ENCODE peak calls at places on chromosomes 4 and X, in ten cellular contexts. One of them, this sample, is unnamed.

GRCh38 chr4:137735561-137736104 is 203.3 kb upstream of the PCDH18 start:
- DNase-seq in right atrium auricular region: no peak
- DNase-seq in CD4-positive, alpha-beta memory T cell: no peak
- DNase-seq in mammary epithelial cell: no peak
- DNase-seq in heart left ventricle: no peak
- DNase-seq in RWPE1: no peak
- DNase-seq in brain microvascular endothelial cell: no peak
- DNase-seq in adrenal gland: no peak
- DNase-seq in Peyer's patch: no peak
- DNase-seq in CD4-positive, alpha-beta T cell: no peak
- DNase-seq in this sample: no peak

GRCh38 chr4:142558851-142559250 is 287.2 kb downstream of the INPP4B start:
- DNase-seq in brain microvascular endothelial cell: peak; percentile 6
- DNase-seq in CD4-positive, alpha-beta T cell: no peak
- DNase-seq in CD4-positive, alpha-beta memory T cell: no peak
- DNase-seq in RWPE1: no peak
- DNase-seq in heart left ventricle: no peak
- DNase-seq in mammary epithelial cell: no peak
- DNase-seq in Peyer's patch: no peak
- DNase-seq in right atrium auricular region: no peak
- DNase-seq in adrenal gland: no peak
- DNase-seq in this sample: no peak

GRCh38 chr4:116343809-116344208 is 741.6 kb downstream of the TRAM1L1 start:
- DNase-seq in right atrium auricular region: no peak
- DNase-seq in adrenal gland: no peak
- DNase-seq in Peyer's patch: no peak
- DNase-seq in CD4-positive, alpha-beta T cell: no peak
- DNase-seq in CD4-positive, alpha-beta memory T cell: no peak
- DNase-seq in mammary epithelial cell: no peak
- DNase-seq in heart left ventricle: no peak
- DNase-seq in RWPE1: no peak
- DNase-seq in brain microvascular endothelial cell: no peak
- DNase-seq in this sample: no peak

GRCh38 chr4:80233390-80233789 is 33.1 kb upstream of the FGF5 start:
- DNase-seq in mammary epithelial cell: no peak
- DNase-seq in CD4-positive, alpha-beta memory T cell: no peak
- DNase-seq in RWPE1: no peak
- DNase-seq in right atrium auricular region: no peak
- DNase-seq in Peyer's patch: no peak
- DNase-seq in brain microvascular endothelial cell: no peak
- DNase-seq in CD4-positive, alpha-beta T cell: no peak
- DNase-seq in adrenal gland: no peak
- DNase-seq in heart left ventricle: no peak
- DNase-seq in this sample: no peak

GRCh38 chrX:102345916-102346315 is 93.9 kb downstream of the NXF2B start:
- DNase-seq in CD4-positive, alpha-beta memory T cell: peak; percentile 51
- DNase-seq in adrenal gland: peak; percentile 38
- DNase-seq in heart left ventricle: peak; percentile 8
- DNase-seq in brain microvascular endothelial cell: peak; percentile 59
- DNase-seq in right atrium auricular region: peak; percentile 73
- DNase-seq in mammary epithelial cell: peak; percentile 18
- DNase-seq in RWPE1: peak; percentile 5
- DNase-seq in CD4-positive, alpha-beta T cell: peak; percentile 70
- DNase-seq in Peyer's patch: peak; percentile 74
- DNase-seq in this sample: no peak

GRCh38 chr4:153748378-153748777 is 11.4 kb downstream of the RNF175 start:
- DNase-seq in Peyer's patch: no peak
- DNase-seq in brain microvascular endothelial cell: peak; percentile 87
- DNase-seq in RWPE1: peak; percentile 87
- DNase-seq in right atrium auricular region: peak; percentile 68
- DNase-seq in adrenal gland: peak; percentile 38
- DNase-seq in CD4-positive, alpha-beta memory T cell: no peak
- DNase-seq in mammary epithelial cell: peak; percentile 97
- DNase-seq in CD4-positive, alpha-beta T cell: no peak
- DNase-seq in heart left ventricle: no peak
- DNase-seq in this sample: no peak

GRCh38 chr4:69536980-69537379 is 41.3 kb upstream of the UGT2B4 start:
- DNase-seq in Peyer's patch: no peak
- DNase-seq in brain microvascular endothelial cell: no peak
- DNase-seq in mammary epithelial cell: no peak
- DNase-seq in heart left ventricle: no peak
- DNase-seq in CD4-positive, alpha-beta memory T cell: no peak
- DNase-seq in adrenal gland: no peak
- DNase-seq in CD4-positive, alpha-beta T cell: no peak
- DNase-seq in RWPE1: no peak
- DNase-seq in right atrium auricular region: no peak
- DNase-seq in this sample: no peak

GRCh38 chr4:173301518-173302201 is 32.5 kb downstream of the HMGB2 start:
- DNase-seq in Peyer's patch: no peak
- DNase-seq in adrenal gland: no peak
- DNase-seq in brain microvascular endothelial cell: peak; percentile 39
- DNase-seq in RWPE1: no peak
- DNase-seq in CD4-positive, alpha-beta T cell: no peak
- DNase-seq in right atrium auricular region: no peak
- DNase-seq in heart left ventricle: no peak
- DNase-seq in mammary epithelial cell: no peak
- DNase-seq in CD4-positive, alpha-beta memory T cell: no peak
- DNase-seq in this sample: no peak

GRCh38 chr4:118823471-118823870 is 12.5 kb downstream of the SEC24D start:
- DNase-seq in heart left ventricle: no peak
- DNase-seq in RWPE1: peak; percentile 55
- DNase-seq in Peyer's patch: no peak
- DNase-seq in brain microvascular endothelial cell: no peak
- DNase-seq in mammary epithelial cell: peak; percentile 64
- DNase-seq in CD4-positive, alpha-beta T cell: no peak
- DNase-seq in right atrium auricular region: no peak
- DNase-seq in adrenal gland: no peak
- DNase-seq in CD4-positive, alpha-beta memory T cell: no peak
- DNase-seq in this sample: no peak

GRCh38 chr4:108168672-108169562 is at the start of gene LEF1:
- DNase-seq in Peyer's patch: no peak
- DNase-seq in CD4-positive, alpha-beta T cell: peak; percentile 78
- DNase-seq in brain microvascular endothelial cell: peak; percentile 32
- DNase-seq in heart left ventricle: peak; percentile 16
- DNase-seq in mammary epithelial cell: peak; percentile 67
- DNase-seq in CD4-positive, alpha-beta memory T cell: peak; percentile 80
- DNase-seq in RWPE1: no peak
- DNase-seq in right atrium auricular region: no peak
- DNase-seq in adrenal gland: peak; percentile 82
- DNase-seq in this sample: peak; percentile 14

GRCh38 chrX:130118396-130118795 is 8.1 kb upstream of the ELF4 start:
- DNase-seq in CD4-positive, alpha-beta T cell: no peak
- DNase-seq in brain microvascular endothelial cell: peak; percentile 54
- DNase-seq in RWPE1: no peak
- DNase-seq in heart left ventricle: no peak
- DNase-seq in CD4-positive, alpha-beta memory T cell: peak; percentile 53
- DNase-seq in right atrium auricular region: no peak
- DNase-seq in adrenal gland: no peak
- DNase-seq in Peyer's patch: no peak
- DNase-seq in mammary epithelial cell: peak; percentile 60
- DNase-seq in this sample: no peak

GRCh38 chr4:129218355-129218754 is 122.4 kb downstream of the C4orf33 start:
- DNase-seq in mammary epithelial cell: no peak
- DNase-seq in RWPE1: no peak
- DNase-seq in CD4-positive, alpha-beta T cell: no peak
- DNase-seq in Peyer's patch: no peak
- DNase-seq in right atrium auricular region: no peak
- DNase-seq in CD4-positive, alpha-beta memory T cell: no peak
- DNase-seq in adrenal gland: no peak
- DNase-seq in brain microvascular endothelial cell: peak; percentile 59
- DNase-seq in heart left ventricle: peak; percentile 11
- DNase-seq in this sample: no peak

GRCh38 chr4:95546236-95546635 is 2.5 kb downstream of the UNC5C start:
- DNase-seq in mammary epithelial cell: peak; percentile 27
- DNase-seq in CD4-positive, alpha-beta T cell: no peak
- DNase-seq in heart left ventricle: no peak
- DNase-seq in adrenal gland: no peak
- DNase-seq in RWPE1: no peak
- DNase-seq in CD4-positive, alpha-beta memory T cell: no peak
- DNase-seq in brain microvascular endothelial cell: no peak
- DNase-seq in Peyer's patch: no peak
- DNase-seq in right atrium auricular region: no peak
- DNase-seq in this sample: no peak

GRCh38 chr4:95546866-95547707 is 1.7 kb downstream of the UNC5C start:
- DNase-seq in CD4-positive, alpha-beta T cell: no peak
- DNase-seq in brain microvascular endothelial cell: no peak
- DNase-seq in heart left ventricle: no peak
- DNase-seq in adrenal gland: no peak
- DNase-seq in mammary epithelial cell: peak; percentile 45
- DNase-seq in RWPE1: no peak
- DNase-seq in CD4-positive, alpha-beta memory T cell: no peak
- DNase-seq in Peyer's patch: no peak
- DNase-seq in right atrium auricular region: no peak
- DNase-seq in this sample: peak; percentile 5

GRCh38 chr4:95549246-95550138 is 719 bp upstream of the UNC5C start:
- DNase-seq in CD4-positive, alpha-beta memory T cell: peak; percentile 24
- DNase-seq in right atrium auricular region: peak; percentile 81
- DNase-seq in adrenal gland: no peak
- DNase-seq in brain microvascular endothelial cell: peak; percentile 25
- DNase-seq in mammary epithelial cell: peak; percentile 60
- DNase-seq in Peyer's patch: no peak
- DNase-seq in RWPE1: no peak
- DNase-seq in heart left ventricle: peak; percentile 62
- DNase-seq in CD4-positive, alpha-beta T cell: no peak
- DNase-seq in this sample: peak; percentile 89

GRCh38 chr4:95548738-95549245 is at the start of gene UNC5C:
- DNase-seq in Peyer's patch: no peak
- DNase-seq in adrenal gland: peak; percentile 89
- DNase-seq in heart left ventricle: peak; percentile 83
- DNase-seq in RWPE1: no peak
- DNase-seq in brain microvascular endothelial cell: peak; percentile 14
- DNase-seq in CD4-positive, alpha-beta T cell: no peak
- DNase-seq in CD4-positive, alpha-beta memory T cell: no peak
- DNase-seq in mammary epithelial cell: peak; percentile 83
- DNase-seq in right atrium auricular region: peak; percentile 90
- DNase-seq in this sample: peak; percentile 68

DNA sequence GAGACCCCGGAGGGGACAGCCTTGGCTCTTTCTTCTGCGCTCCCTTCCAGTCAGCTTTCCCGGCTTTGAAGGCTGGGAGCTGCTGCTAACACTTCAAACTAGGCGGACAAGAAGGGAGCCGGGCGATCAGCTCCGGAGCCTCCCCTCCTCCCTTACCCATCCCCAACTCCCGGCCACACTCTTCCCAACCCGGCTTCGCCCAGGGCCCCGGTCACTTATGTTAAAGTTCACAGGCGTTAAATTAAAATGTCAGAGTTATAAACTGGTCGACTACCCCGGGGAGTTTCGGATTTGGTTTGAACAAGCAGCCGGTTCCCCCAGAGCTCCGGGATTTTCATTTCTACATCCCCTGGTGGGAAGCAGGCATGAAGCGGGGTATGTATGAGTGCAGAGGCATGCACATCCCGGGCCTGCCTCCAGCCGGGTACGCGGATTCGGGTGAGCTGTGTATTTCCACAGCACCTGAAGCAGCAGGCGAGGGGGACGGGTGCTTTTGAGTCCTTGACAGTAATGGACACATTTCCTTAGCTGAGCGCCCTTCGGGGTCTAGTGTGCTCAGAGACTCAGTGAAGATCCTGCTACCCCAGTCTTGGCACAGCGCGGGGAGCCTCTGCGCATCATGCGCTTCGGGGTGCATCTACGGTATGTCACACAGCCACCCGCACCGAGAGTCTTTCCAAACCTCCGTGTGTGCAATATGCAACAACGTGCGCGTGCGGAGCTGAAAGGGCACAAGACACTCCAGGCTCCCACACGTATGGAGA is 883 bp downstream of the UNC5C start:
- DNase-seq in RWPE1: no peak
- DNase-seq in Peyer's patch: no peak
- DNase-seq in CD4-positive, alpha-beta T cell: no peak
- DNase-seq in right atrium auricular region: peak; percentile 68
- DNase-seq in CD4-positive, alpha-beta memory T cell: no peak
- DNase-seq in adrenal gland: peak; percentile 52
- DNase-seq in brain microvascular endothelial cell: peak; percentile 9
- DNase-seq in mammary epithelial cell: peak; percentile 53
- DNase-seq in heart left ventricle: no peak
- DNase-seq in this sample: no peak
- H3K27ac ChIP-seq in RWPE1: no peak overlapping the region
- H3K27ac ChIP-seq in Peyer's patch: peak overlapping the region; percentile 73
- H3K27ac ChIP-seq in CD4-positive, alpha-beta T cell: no peak overlapping the region
- H3K27ac ChIP-seq in right atrium auricular region: peak overlapping the region; percentile 86
- H3K27ac ChIP-seq in CD4-positive, alpha-beta memory T cell: no peak overlapping the region
- H3K27ac ChIP-seq in adrenal gland: peak overlapping the region; percentile 87
- H3K27ac ChIP-seq in brain microvascular endothelial cell: no peak overlapping the region
- H3K27ac ChIP-seq in mammary epithelial cell: peak overlapping the region; percentile 59
- H3K27ac ChIP-seq in heart left ventricle: peak overlapping the region; percentile 90
- H3K27ac ChIP-seq in this sample: peak overlapping the region; percentile 97

DNA sequence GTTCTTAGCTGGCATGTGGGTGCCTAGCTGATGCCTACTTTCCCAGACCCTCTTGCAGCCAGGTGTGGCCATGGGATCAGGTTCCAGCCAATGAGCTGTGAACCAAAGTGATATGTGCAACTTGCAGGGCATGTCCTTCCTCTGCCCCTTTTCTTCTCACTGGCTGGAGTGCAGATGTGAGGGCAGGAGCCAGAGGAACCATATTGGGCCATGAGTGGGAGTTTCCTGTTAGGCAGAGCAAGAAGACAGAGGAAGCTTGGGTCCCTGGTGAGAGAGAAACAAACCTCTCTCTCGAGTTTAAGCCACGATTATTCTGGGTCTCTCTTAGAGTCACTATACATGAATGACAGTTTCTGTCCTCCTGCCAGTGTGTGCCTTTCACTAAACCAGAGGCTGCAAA is 120.4 kb upstream of the STX18 start:
- DNase-seq in Peyer's patch: no peak
- DNase-seq in CD4-positive, alpha-beta T cell: no peak
- DNase-seq in RWPE1: no peak
- DNase-seq in brain microvascular endothelial cell: no peak
- DNase-seq in right atrium auricular region: no peak
- DNase-seq in heart left ventricle: no peak
- DNase-seq in mammary epithelial cell: no peak
- DNase-seq in adrenal gland: no peak
- DNase-seq in CD4-positive, alpha-beta memory T cell: no peak
- DNase-seq in this sample: no peak
- H3K27ac ChIP-seq in Peyer's patch: no peak overlapping the region
- H3K27ac ChIP-seq in CD4-positive, alpha-beta T cell: no peak overlapping the region
- H3K27ac ChIP-seq in RWPE1: no peak overlapping the region
- H3K27ac ChIP-seq in brain microvascular endothelial cell: no peak overlapping the region
- H3K27ac ChIP-seq in right atrium auricular region: no peak overlapping the region
- H3K27ac ChIP-seq in heart left ventricle: no peak overlapping the region
- H3K27ac ChIP-seq in mammary epithelial cell: no peak overlapping the region
- H3K27ac ChIP-seq in adrenal gland: no peak overlapping the region
- H3K27ac ChIP-seq in CD4-positive, alpha-beta memory T cell: no peak overlapping the region
- H3K27ac ChIP-seq in this sample: no peak overlapping the region

GRCh38 chr4:123435246-123436113 is 38.9 kb downstream of the SPRY1 start:
- DNase-seq in CD4-positive, alpha-beta T cell: no peak
- DNase-seq in Peyer's patch: no peak
- DNase-seq in adrenal gland: no peak
- DNase-seq in CD4-positive, alpha-beta memory T cell: no peak
- DNase-seq in brain microvascular endothelial cell: no peak
- DNase-seq in right atrium auricular region: no peak
- DNase-seq in heart left ventricle: no peak
- DNase-seq in RWPE1: no peak
- DNase-seq in mammary epithelial cell: no peak
- DNase-seq in this sample: no peak
- H3K27ac ChIP-seq in CD4-positive, alpha-beta T cell: no peak overlapping the region
- H3K27ac ChIP-seq in Peyer's patch: no peak overlapping the region
- H3K27ac ChIP-seq in adrenal gland: no peak overlapping the region
- H3K27ac ChIP-seq in CD4-positive, alpha-beta memory T cell: no peak overlapping the region
- H3K27ac ChIP-seq in brain microvascular endothelial cell: no peak overlapping the region
- H3K27ac ChIP-seq in right atrium auricular region: no peak overlapping the region
- H3K27ac ChIP-seq in heart left ventricle: no peak overlapping the region
- H3K27ac ChIP-seq in RWPE1: no peak overlapping the region
- H3K27ac ChIP-seq in mammary epithelial cell: no peak overlapping the region
- H3K27ac ChIP-seq in this sample: no peak overlapping the region

GRCh38 chr4:103150677-103151076 is 47.5 kb downstream of the CENPE start:
- DNase-seq in mammary epithelial cell: peak; percentile 78
- DNase-seq in right atrium auricular region: no peak
- DNase-seq in CD4-positive, alpha-beta memory T cell: no peak
- DNase-seq in heart left ventricle: no peak
- DNase-seq in RWPE1: peak; percentile 1
- DNase-seq in adrenal gland: no peak
- DNase-seq in Peyer's patch: no peak
- DNase-seq in CD4-positive, alpha-beta T cell: no peak
- DNase-seq in brain microvascular endothelial cell: peak; percentile 56
- DNase-seq in this sample: no peak
- H3K27ac ChIP-seq in mammary epithelial cell: peak overlapping the region; percentile 61
- H3K27ac ChIP-seq in right atrium auricular region: no peak overlapping the region
- H3K27ac ChIP-seq in CD4-positive, alpha-beta memory T cell: no peak overlapping the region
- H3K27ac ChIP-seq in heart left ventricle: no peak overlapping the region
- H3K27ac ChIP-seq in RWPE1: no peak overlapping the region
- H3K27ac ChIP-seq in adrenal gland: no peak overlapping the region
- H3K27ac ChIP-seq in Peyer's patch: no peak overlapping the region
- H3K27ac ChIP-seq in CD4-positive, alpha-beta T cell: no peak overlapping the region
- H3K27ac ChIP-seq in brain microvascular endothelial cell: no peak overlapping the region
- H3K27ac ChIP-seq in this sample: no peak overlapping the region

This sample was measured in caudate nucleus.